ENCODE peak calls at places on chromosomes 4 and X, in ten cellular contexts. S is cardiac muscle cell; A is H9; P is AG04450; H is PC-3; M is GM23248; R is CD8-positive, alpha-beta memory T cell; E is mesendoderm; X is lung; G is OCI-LY7. C is an unnamed sample.

GRCh38 chr4:148514041-148514440 is 71.8 kb upstream of the NR3C2 start:
- DNase-seq in S (no peak), A (no peak), P (no peak), H (peak), M (no peak), R (no peak), E (no peak), X (no peak), G (no peak), C (no peak)

GRCh38 chr4:127759893-127760292 is 22.2 kb upstream of the HSPA4L start:
- DNase-seq in S (no peak), A (no peak), P (no peak), H (peak), M (peak), R (no peak), E (no peak), X (no peak), G (no peak), C (no peak)

GRCh38 chr4:99087887-99088484 is 602 bp downstream of the ADH5 start:
- DNase-seq in S (peak), A (peak), P (peak), H (peak), M (peak), R (no peak), E (peak), X (peak), G (peak), C (peak)

GRCh38 chrX:107712231-107713204 is 63.1 kb downstream of the TSC22D3 start:
- DNase-seq in S (no peak), A (no peak), P (no peak), H (no peak), M (peak), R (peak), E (no peak), X (no peak), G (no peak), C (no peak)

GRCh38 chr4:128835498-128836222 is 26.2 kb downstream of the JADE1 start:
- DNase-seq in S (no peak), A (no peak), P (no peak), H (no peak), M (no peak), R (no peak), E (no peak), X (peak), G (no peak), C (no peak)

GRCh38 chr4:73341454-73341853 is 62.6 kb upstream of the ALB start:
- DNase-seq in S (peak), A (peak), P (peak), H (peak), M (peak), R (no peak), E (peak), X (no peak), G (peak), C (peak)

GRCh38 chrX:40140706-40141499 is 43.1 kb upstream of the BCOR start:
- DNase-seq in S (peak), A (peak), P (no peak), H (no peak), M (peak), R (no peak), E (peak), X (no peak), G (peak), C (no peak)

GRCh38 chr4:48127231-48127881 is 6.7 kb downstream of the TXK start:
- DNase-seq in S (peak), A (peak), P (no peak), H (peak), M (no peak), R (no peak), E (peak), X (no peak), G (no peak), C (no peak)

GRCh38 chr4:68369474-68369805 is 19.6 kb upstream of the YTHDC1 start:
- DNase-seq in S (no peak), A (no peak), P (no peak), H (peak), M (no peak), R (no peak), E (peak), X (no peak), G (no peak), C (peak)

GRCh38 chrX:70436380-70436779 is 8.3 kb upstream of the DLG3 start:
- DNase-seq in S (peak), A (peak), P (no peak), H (no peak), M (peak), R (no peak), E (peak), X (no peak), G (peak), C (no peak)

GRCh38 chrX:47515941-47516649 is 33.1 kb upstream of the ZNF41 start:
- DNase-seq in S (no peak), A (no peak), P (no peak), H (peak), M (peak), R (no peak), E (peak), X (no peak), G (no peak), C (peak)

GRCh38 chr4:40471923-40472322 is 136.8 kb downstream of the CHRNA9 start:
- DNase-seq in S (no peak), A (no peak), P (no peak), H (peak), M (peak), R (no peak), E (no peak), X (no peak), G (no peak), C (no peak)

GRCh38 chrX:97685753-97686152 is 802.0 kb downstream of the RPA4 start:
- DNase-seq in S (peak), A (no peak), P (no peak), H (peak), M (peak), R (no peak), E (peak), X (no peak), G (peak), C (no peak)

GRCh38 chr4:128775916-128776315 is 33.6 kb upstream of the JADE1 start:
- DNase-seq in S (no peak), A (no peak), P (no peak), H (no peak), M (no peak), R (no peak), E (peak), X (no peak), G (no peak), C (no peak)

GRCh38 chrX:8288590-8288989 is 117.5 kb upstream of the VCX2 start:
- DNase-seq in S (no peak), A (no peak), P (no peak), H (peak), M (no peak), R (no peak), E (no peak), X (no peak), G (no peak), C (peak)

GRCh38 chr4:122423246-122423645 is 33.3 kb downstream of the IL2 start:
- DNase-seq in S (no peak), A (no peak), P (no peak), H (no peak), M (peak), R (no peak), E (no peak), X (no peak), G (no peak), C (no peak)

GRCh38 chrX:47540754-47541538 is 20.1 kb upstream of the ARAF start:
- DNase-seq in S (peak), A (peak), P (peak), H (peak), M (peak), R (no peak), E (peak), X (peak), G (no peak), C (peak)

GRCh38 chr4:89021678-89022077 is 35.3 kb downstream of the FAM13A start:
- DNase-seq in S (peak), A (no peak), P (no peak), H (no peak), M (no peak), R (no peak), E (no peak), X (no peak), G (no peak), C (no peak)

GRCh38 chr4:102341201-102341600 is 4.1 kb downstream of the SLC39A8 start:
- DNase-seq in S (no peak), A (no peak), P (no peak), H (no peak), M (no peak), R (no peak), E (no peak), X (no peak), G (no peak), C (no peak)

GRCh38 chrX:115183980-115184379 is 5.2 kb upstream of the RBMXL3 start:
- DNase-seq in S (no peak), A (no peak), P (peak), H (peak), M (peak), R (no peak), E (no peak), X (no peak), G (no peak), C (no peak)

GRCh38 chr4:145481942-145482208 is 222 bp downstream of the SMAD1 start:
- DNase-seq in S (no peak), A (no peak), P (no peak), H (no peak), M (no peak), R (no peak), E (no peak), X (no peak), G (no peak), C (no peak)

GRCh38 chr4:145484240-145484846 is 2.7 kb downstream of the SMAD1 start:
- DNase-seq in S (no peak), A (no peak), P (no peak), H (no peak), M (no peak), R (no peak), E (no peak), X (no peak), G (no peak), C (no peak)

GRCh38 chr4:145481164-145481941 is at the start of gene SMAD1:
- DNase-seq in S (peak), A (peak), P (peak), H (peak), M (peak), R (no peak), E (peak), X (peak), G (peak), C (peak)

GRCh38 chr4:145480257-145480656 is 1.4 kb upstream of the SMAD1 start:
- DNase-seq in S (no peak), A (no peak), P (no peak), H (peak), M (peak), R (no peak), E (no peak), X (no peak), G (peak), C (no peak)

GRCh38 chr4:145482209-145483021 is 762 bp downstream of the SMAD1 start:
- DNase-seq in S (peak), A (peak), P (peak), H (peak), M (peak), R (no peak), E (peak), X (peak), G (peak), C (no peak)
- H3K27ac ChIP-seq in S (peak), A (no peak), P (peak), H (peak), M (peak), R (no peak), E (peak), X (peak), G (peak), C (peak)

DNA sequence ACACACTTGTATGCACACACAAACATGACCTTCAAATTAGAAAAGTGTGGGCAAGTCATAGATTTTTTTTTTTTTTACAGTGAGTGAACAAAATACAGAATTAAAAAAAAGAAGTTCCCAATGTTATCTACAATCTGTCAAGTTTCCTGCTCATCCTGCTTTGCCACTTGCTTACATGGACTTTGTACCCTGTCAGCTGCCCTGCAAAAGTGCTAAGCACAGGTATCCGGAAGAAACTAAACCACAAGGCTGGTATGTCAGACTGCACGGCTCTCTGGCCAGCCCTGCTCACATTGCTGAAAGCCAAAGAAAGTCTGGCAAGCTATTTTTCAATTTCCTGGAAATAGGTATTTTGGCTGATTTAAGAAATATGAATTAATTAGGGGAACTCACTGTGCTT is 38.9 kb upstream of the BCLAF3 start:
- DNase-seq in S (no peak), A (no peak), P (no peak), H (peak), M (no peak), R (no peak), E (no peak), X (no peak), G (no peak), C (no peak)
- H3K27ac ChIP-seq in S (no peak), A (no peak), P (no peak), H (peak), M (no peak), R (no peak), E (no peak), X (no peak), G (no peak), C (no peak)

GRCh38 chr4:15921592-15921932 is 17.0 kb downstream of the FGFBP1 start:
- DNase-seq in S (no peak), A (no peak), P (no peak), H (no peak), M (no peak), R (no peak), E (no peak), X (no peak), G (no peak), C (no peak)
- H3K27ac ChIP-seq in S (no peak), A (no peak), P (peak), H (peak), M (no peak), R (no peak), E (no peak), X (no peak), G (no peak), C (peak)

GRCh38 chr4:38620527-38620926 is 43.5 kb upstream of the KLF3 start:
- DNase-seq in S (no peak), A (no peak), P (no peak), H (no peak), M (no peak), R (no peak), E (no peak), X (no peak), G (no peak), C (no peak)
- H3K27ac ChIP-seq in S (no peak), A (no peak), P (no peak), H (peak), M (no peak), R (no peak), E (no peak), X (no peak), G (no peak), C (peak)

GRCh38 chrX:96433409-96434122 is 251.1 kb upstream of the DIAPH2 start:
- DNase-seq in S (no peak), A (no peak), P (no peak), H (no peak), M (no peak), R (no peak), E (no peak), X (no peak), G (no peak), C (no peak)
- H3K27ac ChIP-seq in S (no peak), A (no peak), P (no peak), H (no peak), M (no peak), R (no peak), E (no peak), X (no peak), G (no peak), C (no peak)

GRCh38 chr4:14855719-14856075 is 146.6 kb upstream of the CPEB2 start:
- DNase-seq in S (no peak), A (no peak), P (no peak), H (no peak), M (no peak), R (no peak), E (no peak), X (no peak), G (no peak), C (no peak)

GRCh38 chr4:14857475-14857874 is 144.8 kb upstream of the CPEB2 start:
- DNase-seq in S (no peak), A (no peak), P (no peak), H (no peak), M (no peak), R (no peak), E (no peak), X (no peak), G (no peak), C (no peak)

GRCh38 chr4:14856076-14856926 is 146.0 kb upstream of the CPEB2 start:
- DNase-seq in S (no peak), A (no peak), P (peak), H (peak), M (peak), R (no peak), E (peak), X (peak), G (no peak), C (peak)

GRCh38 chr4:14857986-14858385 is 144.3 kb upstream of the CPEB2 start:
- DNase-seq in S (no peak), A (no peak), P (no peak), H (no peak), M (no peak), R (no peak), E (no peak), X (no peak), G (no peak), C (no peak)

GRCh38 chr4:14856927-14857220 is 145.4 kb upstream of the CPEB2 start:
- DNase-seq in S (no peak), A (no peak), P (no peak), H (no peak), M (no peak), R (no peak), E (no peak), X (no peak), G (no peak), C (no peak)
- H3K27ac ChIP-seq in S (no peak), A (no peak), P (peak), H (peak), M (peak), R (no peak), E (no peak), X (no peak), G (no peak), C (peak)

GRCh38 chrX:136750364-136750763 is 30.4 kb downstream of the ARHGEF6 start:
- DNase-seq in S (no peak), A (no peak), P (no peak), H (no peak), M (no peak), R (no peak), E (no peak), X (no peak), G (no peak), C (no peak)

GRCh38 chrX:136742721-136743379 is 37.9 kb downstream of the ARHGEF6 start:
- DNase-seq in S (no peak), A (no peak), P (no peak), H (no peak), M (no peak), R (no peak), E (peak), X (no peak), G (no peak), C (no peak)

GRCh38 chrX:136747003-136747986 is 33.4 kb downstream of the ARHGEF6 start:
- DNase-seq in S (no peak), A (no peak), P (no peak), H (no peak), M (no peak), R (no peak), E (no peak), X (no peak), G (no peak), C (no peak)

DNA sequence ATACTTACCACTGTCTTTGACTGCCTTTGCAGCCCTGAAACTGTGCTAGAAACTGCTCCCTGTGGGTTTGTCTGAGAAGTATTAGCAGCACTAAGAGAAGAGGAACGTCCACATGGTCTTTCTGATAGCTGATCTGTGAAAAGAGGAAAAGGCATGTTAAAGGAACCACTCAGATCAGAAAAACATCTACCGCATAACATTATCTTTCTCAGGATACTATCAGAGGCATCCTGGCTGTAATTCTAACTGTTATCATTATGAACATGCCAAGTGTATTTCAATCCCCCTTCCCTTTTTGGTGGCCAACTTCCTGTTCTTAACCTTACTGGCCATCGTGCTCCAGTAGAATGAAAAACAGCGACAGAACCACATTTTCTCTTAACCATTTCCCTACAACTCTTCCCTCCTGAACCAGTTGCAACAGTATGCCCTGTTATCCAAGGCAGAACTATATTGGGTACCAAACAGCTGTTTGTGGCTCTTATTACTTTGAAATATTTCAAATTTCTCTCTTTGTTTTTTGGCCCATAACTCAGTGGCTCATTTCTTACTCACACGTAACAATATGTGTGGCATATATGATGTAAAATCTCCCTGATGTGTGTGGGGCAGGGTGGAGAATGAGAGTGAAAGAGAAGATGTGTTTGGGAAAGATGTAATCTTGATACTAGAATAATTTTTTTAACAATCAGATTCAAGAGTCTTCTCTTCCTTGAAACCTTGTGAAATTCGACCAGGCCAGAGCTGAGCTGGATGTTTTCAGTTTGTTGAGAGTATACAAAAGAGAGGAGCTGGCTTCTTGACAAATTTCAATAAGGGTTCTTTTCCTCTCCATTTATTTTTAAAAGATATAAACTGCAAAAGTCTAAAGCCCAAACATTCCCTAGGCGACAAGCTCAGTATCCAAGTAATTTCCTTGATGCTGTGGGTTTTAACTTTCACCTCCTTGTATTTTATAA is 35.2 kb downstream of the ARHGEF6 start:
- DNase-seq in S (no peak), A (no peak), P (no peak), H (no peak), M (no peak), R (no peak), E (no peak), X (no peak), G (no peak), C (no peak)
- H3K27ac ChIP-seq in S (no peak), A (no peak), P (no peak), H (no peak), M (no peak), R (no peak), E (no peak), X (no peak), G (no peak), C (no peak)

GRCh38 chr4:30283336-30283735 is 436.8 kb upstream of the PCDH7 start:
- DNase-seq in S (no peak), A (no peak), P (no peak), H (no peak), M (no peak), R (no peak), E (no peak), X (no peak), G (no peak), C (no peak)
- H3K27ac ChIP-seq in S (no peak), A (no peak), P (no peak), H (no peak), M (no peak), R (no peak), E (no peak), X (no peak), G (no peak), C (peak)

C was measured in epithelial cell of prostate.